ENCODE peak calls at places on chromosomes 3 and 15, in six cellular contexts. T is AG10803, I is fibroblast of mammary gland, H is adrenal gland, E is Calu3, M is nephron progenitor cell. Q is an unnamed sample.

GRCh38 chr3:20462226-20462625 is 276.2 kb upstream of the SGO1 start:
- DNase-seq in T (no peak), I (no peak), H (no peak), E (no peak), M (no peak), Q (no peak)

GRCh38 chr3:67559029-67559605 is 95.3 kb downstream of the SUCLG2 start:
- DNase-seq in T (no peak), I (no peak), H (no peak), E (no peak), M (no peak), Q (no peak)

GRCh38 chr3:24965706-24966105 is 462.4 kb upstream of the RARB start:
- DNase-seq in T (no peak), I (no peak), H (no peak), E (no peak), M (no peak), Q (no peak)

GRCh38 chr3:148075829-148076716 is 621.6 kb upstream of the AGTR1 start:
- DNase-seq in T (peak), I (peak), H (peak), E (peak), M (peak), Q (peak)

GRCh38 chr3:24686764-24687163 is 192.1 kb upstream of the THRB start:
- DNase-seq in T (peak), I (peak), H (no peak), E (no peak), M (no peak), Q (no peak)

GRCh38 chr15:72200395-72201237 is 3.0 kb upstream of the GRAMD2A start:
- DNase-seq in T (no peak), I (no peak), H (no peak), E (no peak), M (no peak), Q (no peak)

GRCh38 chr15:88535100-88535499 is 11.4 kb downstream of the DET1 start:
- DNase-seq in T (no peak), I (peak), H (no peak), E (no peak), M (no peak), Q (no peak)

GRCh38 chr3:14452676-14453367 is 50.4 kb downstream of the SLC6A6 start:
- DNase-seq in T (peak), I (peak), H (peak), E (peak), M (no peak), Q (peak)

GRCh38 chr15:84001655-84002054 is 233.9 kb upstream of the GOLGA6L4 start:
- DNase-seq in T (no peak), I (no peak), H (no peak), E (no peak), M (no peak), Q (no peak)

GRCh38 chr3:10855083-10855870 is 39.2 kb downstream of the SLC6A11 start:
- DNase-seq in T (no peak), I (no peak), H (no peak), E (no peak), M (no peak), Q (peak)

GRCh38 chr15:66142341-66142740 is 111.2 kb downstream of the MEGF11 start:
- DNase-seq in T (no peak), I (no peak), H (no peak), E (no peak), M (no peak), Q (no peak)

GRCh38 chr15:70710714-70711113 is 52.6 kb downstream of the UACA start:
- DNase-seq in T (no peak), I (no peak), H (no peak), E (no peak), M (no peak), Q (no peak)

GRCh38 chr3:128439226-128439625 is 27.5 kb downstream of the DNAJB8 start:
- DNase-seq in T (peak), I (no peak), H (no peak), E (no peak), M (no peak), Q (no peak)

GRCh38 chr3:187567741-187568140 is 102.5 kb downstream of the SST start:
- DNase-seq in T (peak), I (peak), H (no peak), E (peak), M (no peak), Q (no peak)

GRCh38 chr15:33934396-33934795 is 33.9 kb upstream of the CHRM5 start:
- DNase-seq in T (no peak), I (peak), H (no peak), E (no peak), M (no peak), Q (no peak)

GRCh38 chr3:156619376-156619775 is 55.0 kb upstream of the TIPARP start:
- DNase-seq in T (peak), I (no peak), H (no peak), E (no peak), M (no peak), Q (no peak)

GRCh38 chr3:10928396-10928960 is 64.1 kb upstream of the SLC6A1 start:
- DNase-seq in T (no peak), I (no peak), H (no peak), E (no peak), M (no peak), Q (no peak)

GRCh38 chr15:68475449-68475848 is 43.5 kb upstream of the ITGA11 start:
- DNase-seq in T (no peak), I (no peak), H (no peak), E (no peak), M (no peak), Q (no peak)

GRCh38 chr3:31495971-31496370 is 36.8 kb upstream of the STT3B start:
- DNase-seq in T (peak), I (peak), H (no peak), E (no peak), M (no peak), Q (no peak)

GRCh38 chr3:119352235-119352634 is 58.1 kb downstream of the ARHGAP31 start:
- DNase-seq in T (no peak), I (peak), H (no peak), E (no peak), M (no peak), Q (no peak)

GRCh38 chr3:149382091-149382467 is 4.6 kb upstream of the TM4SF1 start:
- DNase-seq in T (peak), I (peak), H (no peak), E (no peak), M (no peak), Q (no peak)

GRCh38 chr3:49929333-49930240 is at the start of gene MON1A:
- DNase-seq in T (peak), I (peak), H (peak), E (peak), M (peak), Q (peak)

GRCh38 chr3:189664311-189664710 is 33.1 kb downstream of the TP63 start:
- DNase-seq in T (peak), I (peak), H (no peak), E (no peak), M (no peak), Q (peak)

GRCh38 chr3:35651888-35652287 is 12.6 kb downstream of the ARPP21 start:
- DNase-seq in T (no peak), I (peak), H (no peak), E (no peak), M (no peak), Q (no peak)

GRCh38 chr3:170180107-170180951 is 1.2 kb downstream of the PHC3 start:
- DNase-seq in T (no peak), I (peak), H (no peak), E (no peak), M (no peak), Q (peak)

GRCh38 chr3:160103397-160103796 is 114.8 kb downstream of the IL12A start:
- DNase-seq in T (no peak), I (peak), H (no peak), E (no peak), M (no peak), Q (no peak)

GRCh38 chr3:139434764-139435291 is 41.5 kb downstream of the RBP2 start:
- DNase-seq in T (peak), I (peak), H (no peak), E (peak), M (no peak), Q (peak)

GRCh38 chr3:193857996-193858395 is 265.0 kb downstream of the OPA1 start:
- DNase-seq in T (peak), I (peak), H (no peak), E (no peak), M (no peak), Q (peak)

GRCh38 chr3:34056181-34056910 is 257.9 kb downstream of the PDCD6IP start:
- DNase-seq in T (no peak), I (no peak), H (no peak), E (no peak), M (no peak), Q (no peak)

GRCh38 chr3:197713477-197713822 is 23.3 kb downstream of the RUBCN start:
- DNase-seq in T (no peak), I (no peak), H (peak), E (no peak), M (peak), Q (no peak)

GRCh38 chr15:52261498-52262242 is 33.9 kb downstream of the MYO5C start:
- DNase-seq in T (peak), I (peak), H (peak), E (peak), M (peak), Q (peak)

GRCh38 chr15:68352401-68353062 is 75.0 kb downstream of the FEM1B start:
- DNase-seq in T (peak), I (peak), H (peak), E (no peak), M (no peak), Q (peak)

GRCh38 chr3:178584722-178585121 is 48.5 kb downstream of the KCNMB2 start:
- DNase-seq in T (no peak), I (no peak), H (no peak), E (no peak), M (no peak), Q (no peak)

GRCh38 chr3:39445927-39446326 is 21.6 kb upstream of the MOBP start:
- DNase-seq in T (no peak), I (no peak), H (no peak), E (no peak), M (no peak), Q (no peak)

GRCh38 chr15:66524801-66525200 is 19.7 kb downstream of the ZWILCH start:
- DNase-seq in T (no peak), I (no peak), H (no peak), E (no peak), M (no peak), Q (no peak)

GRCh38 chr3:197354195-197355059 is 56.0 kb upstream of the DLG1 start:
- DNase-seq in T (peak), I (peak), H (no peak), E (no peak), M (peak), Q (no peak)

GRCh38 chr3:54433846-54434245 is 311.5 kb downstream of the CACNA2D3 start:
- DNase-seq in T (no peak), I (no peak), H (no peak), E (peak), M (peak), Q (peak)
- TF ChIP-seq CTCF in T (no peak), I (no peak), H (no peak), E (no peak), M (peak), Q (no peak)

GRCh38 chr15:78768096-78768495 is 43.2 kb downstream of the ADAMTS7 start:
- DNase-seq in T (no peak), I (no peak), H (no peak), E (no peak), M (no peak), Q (no peak)

GRCh38 chr15:78766041-78766440 is 45.2 kb downstream of the ADAMTS7 start:
- DNase-seq in T (no peak), I (no peak), H (peak), E (no peak), M (no peak), Q (no peak)

GRCh38 chr15:78763796-78764241 is 47.4 kb downstream of the ADAMTS7 start:
- DNase-seq in T (no peak), I (no peak), H (peak), E (no peak), M (no peak), Q (no peak)

GRCh38 chr15:78768531-78769408 is 42.5 kb downstream of the ADAMTS7 start:
- DNase-seq in T (no peak), I (no peak), H (no peak), E (no peak), M (no peak), Q (no peak)

GRCh38 chr15:78767331-78767951 is 43.8 kb downstream of the ADAMTS7 start:
- DNase-seq in T (no peak), I (no peak), H (peak), E (peak), M (no peak), Q (no peak)
- TF ChIP-seq CTCF in T (no peak), I (no peak), H (no peak), E (no peak), M (no peak), Q (no peak)

GRCh38 chr3:86547697-86548096 is 443.3 kb downstream of the VGLL3 start:
- DNase-seq in T (no peak), I (no peak), H (no peak), E (no peak), M (no peak), Q (no peak)
- TF ChIP-seq CTCF in T (no peak), I (no peak), H (no peak), E (no peak), M (no peak), Q (no peak)

GRCh38 chr3:42081814-42082473 is 9.2 kb upstream of the TRAK1 start:
- DNase-seq in T (no peak), I (no peak), H (no peak), E (no peak), M (no peak), Q (no peak)
- TF ChIP-seq CTCF in T (no peak), I (no peak), H (no peak), E (no peak), M (no peak), Q (no peak)

DNA sequence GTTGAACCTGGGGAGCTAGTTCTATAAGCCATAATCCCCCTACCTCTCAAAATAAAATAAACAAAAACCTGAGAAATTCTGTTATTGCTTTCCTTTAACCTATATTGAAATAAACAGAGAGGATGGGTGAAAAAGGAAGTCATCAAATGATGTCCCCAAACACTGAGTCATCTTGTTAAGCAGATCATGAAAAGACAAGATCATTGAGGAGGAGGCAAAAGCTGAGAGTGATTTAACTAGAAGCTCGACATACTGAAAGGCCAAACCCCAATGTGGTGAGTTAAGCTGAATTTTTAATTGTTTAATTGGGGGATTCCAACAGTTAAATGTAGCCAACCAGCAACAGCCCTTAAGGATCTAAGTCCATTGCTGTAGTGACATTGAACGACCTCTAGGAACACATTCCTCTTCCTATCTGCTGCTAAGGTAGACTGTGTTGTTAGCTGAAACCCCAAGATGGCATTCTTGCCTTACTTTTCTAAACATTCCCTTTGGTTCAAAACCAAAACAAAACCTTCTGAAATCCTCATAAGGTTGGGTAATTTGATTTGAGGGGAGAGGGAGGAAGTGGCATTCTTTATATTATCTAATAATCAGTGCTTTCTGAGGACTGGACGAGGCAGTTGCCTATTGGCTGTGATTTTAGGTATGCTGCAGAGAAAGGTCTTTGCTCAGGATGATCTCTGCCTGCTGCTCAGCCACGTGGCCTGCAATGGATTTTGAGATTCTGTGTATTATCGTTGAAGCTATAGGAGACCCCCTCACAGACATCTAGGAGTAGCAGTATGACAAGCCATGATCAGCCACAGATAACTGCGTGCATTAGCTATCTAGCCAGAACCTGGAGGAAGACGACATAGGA is 62.7 kb upstream of the BNIP2 start:
- DNase-seq in T (peak), I (peak), H (no peak), E (no peak), M (no peak), Q (peak)
- TF ChIP-seq CTCF in T (peak), I (peak), H (no peak), E (peak), M (peak), Q (peak)

GRCh38 chr15:90103669-90104329 is 1.5 kb upstream of the IDH2 start:
- DNase-seq in T (no peak), I (no peak), H (no peak), E (no peak), M (no peak), Q (no peak)

GRCh38 chr15:90104551-90104950 is 2.3 kb upstream of the IDH2 start:
- DNase-seq in T (no peak), I (no peak), H (no peak), E (peak), M (no peak), Q (no peak)

GRCh38 chr15:90101130-90101968 is 919 bp downstream of the IDH2 start:
- DNase-seq in T (peak), I (peak), H (peak), E (peak), M (peak), Q (no peak)

GRCh38 chr15:90099868-90100854 is 2.1 kb downstream of the IDH2 start:
- DNase-seq in T (peak), I (peak), H (no peak), E (no peak), M (no peak), Q (peak)

DNA sequence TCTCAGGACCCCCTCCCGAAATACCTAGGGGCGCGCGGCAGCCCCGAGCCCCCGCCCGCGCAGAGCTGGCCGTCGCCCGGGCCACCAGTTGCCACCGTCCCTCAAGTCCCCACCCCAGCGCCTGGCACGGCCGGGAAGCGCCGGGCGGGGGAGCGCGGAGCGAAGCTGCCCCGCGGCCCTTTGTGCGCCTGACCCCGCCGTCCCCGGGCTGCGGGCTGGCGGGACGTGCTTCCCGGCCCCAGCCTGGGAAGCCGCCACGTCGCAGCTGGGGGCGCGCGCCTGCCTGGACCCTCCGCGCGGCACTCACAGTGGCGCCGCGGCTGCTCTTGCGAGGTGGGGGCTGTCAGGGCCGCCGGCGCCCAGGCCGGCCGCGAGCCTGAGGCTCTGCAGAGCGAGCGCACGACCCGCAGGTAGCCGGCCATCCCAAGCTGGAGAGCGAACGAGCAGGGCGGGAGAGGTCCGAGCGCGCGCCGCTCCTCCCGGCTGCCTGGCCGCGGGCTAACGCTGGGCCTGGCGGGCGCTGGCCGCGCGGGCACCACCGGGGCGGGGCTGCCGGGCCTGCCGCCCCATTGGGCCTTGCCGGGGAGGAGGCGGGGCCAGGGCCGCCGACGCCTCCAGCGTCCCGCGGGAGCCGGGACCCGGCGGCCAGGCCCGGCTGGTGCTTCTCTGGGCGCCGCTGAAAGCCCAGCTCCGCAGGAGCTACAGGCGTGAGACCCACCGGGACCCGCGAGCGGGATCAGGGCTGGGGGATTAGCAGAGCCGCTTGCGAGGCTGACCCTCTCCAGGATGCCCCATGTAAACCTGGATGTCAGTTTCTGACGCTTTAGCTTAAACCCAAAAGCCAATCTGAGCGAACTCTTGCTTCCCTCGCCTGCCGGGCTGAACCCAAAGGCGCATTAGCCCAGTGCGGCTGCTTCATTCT is at the start of gene IDH2:
- DNase-seq in T (peak), I (peak), H (peak), E (peak), M (peak), Q (peak)
- TF ChIP-seq CTCF in T (no peak), I (no peak), H (no peak), E (no peak), M (no peak), Q (no peak)